ENCODE peak calls at places on chromosome 20, in four cellular contexts. One of them, this sample, is unnamed.

GRCh38 chr20:36317675-36318074 is 11.5 kb downstream of the DLGAP4 start:
- DNase-seq in activated CD8-positive, alpha-beta T cell treated with anti-CD3 and anti-CD28 coated beads for 36 hours: no peak
- DNase-seq in fibroblast of pulmonary artery: no peak
- DNase-seq in dorsolateral prefrontal cortex: no peak
- DNase-seq in this sample: no peak

GRCh38 chr20:9287062-9287461 is 218.2 kb downstream of the PLCB4 start:
- DNase-seq in activated CD8-positive, alpha-beta T cell treated with anti-CD3 and anti-CD28 coated beads for 36 hours: no peak
- DNase-seq in fibroblast of pulmonary artery: no peak
- DNase-seq in dorsolateral prefrontal cortex: no peak
- DNase-seq in this sample: no peak

GRCh38 chr20:42082611-42083010 is 464.4 kb upstream of the CHD6 start:
- DNase-seq in activated CD8-positive, alpha-beta T cell treated with anti-CD3 and anti-CD28 coated beads for 36 hours: no peak
- DNase-seq in fibroblast of pulmonary artery: peak
- DNase-seq in dorsolateral prefrontal cortex: no peak
- DNase-seq in this sample: no peak

GRCh38 chr20:11112837-11113236 is 439.0 kb upstream of the JAG1 start:
- DNase-seq in activated CD8-positive, alpha-beta T cell treated with anti-CD3 and anti-CD28 coated beads for 36 hours: no peak
- DNase-seq in fibroblast of pulmonary artery: peak
- DNase-seq in dorsolateral prefrontal cortex: no peak
- DNase-seq in this sample: no peak

GRCh38 chr20:48301189-48301588 is 515.9 kb upstream of the SULF2 start:
- DNase-seq in activated CD8-positive, alpha-beta T cell treated with anti-CD3 and anti-CD28 coated beads for 36 hours: no peak
- DNase-seq in fibroblast of pulmonary artery: no peak
- DNase-seq in dorsolateral prefrontal cortex: no peak
- DNase-seq in this sample: no peak

GRCh38 chr20:51533291-51534172 is 9.0 kb downstream of the NFATC2 start:
- DNase-seq in activated CD8-positive, alpha-beta T cell treated with anti-CD3 and anti-CD28 coated beads for 36 hours: no peak
- DNase-seq in fibroblast of pulmonary artery: peak
- DNase-seq in dorsolateral prefrontal cortex: no peak
- DNase-seq in this sample: no peak

GRCh38 chr20:19207541-19207940 is 4.9 kb upstream of the SLC24A3 start:
- DNase-seq in activated CD8-positive, alpha-beta T cell treated with anti-CD3 and anti-CD28 coated beads for 36 hours: no peak
- DNase-seq in fibroblast of pulmonary artery: no peak
- DNase-seq in dorsolateral prefrontal cortex: no peak
- DNase-seq in this sample: no peak

GRCh38 chr20:62710886-62711702 is 2.5 kb downstream of the NTSR1 start:
- DNase-seq in activated CD8-positive, alpha-beta T cell treated with anti-CD3 and anti-CD28 coated beads for 36 hours: peak
- DNase-seq in fibroblast of pulmonary artery: no peak
- DNase-seq in dorsolateral prefrontal cortex: no peak
- DNase-seq in this sample: peak

GRCh38 chr20:58352454-58352853 is 36.6 kb upstream of the VAPB start:
- DNase-seq in activated CD8-positive, alpha-beta T cell treated with anti-CD3 and anti-CD28 coated beads for 36 hours: peak
- DNase-seq in fibroblast of pulmonary artery: no peak
- DNase-seq in dorsolateral prefrontal cortex: no peak
- DNase-seq in this sample: no peak

GRCh38 chr20:51705400-51705799 is 62.8 kb downstream of the ATP9A start:
- DNase-seq in activated CD8-positive, alpha-beta T cell treated with anti-CD3 and anti-CD28 coated beads for 36 hours: no peak
- DNase-seq in fibroblast of pulmonary artery: no peak
- DNase-seq in dorsolateral prefrontal cortex: no peak
- DNase-seq in this sample: no peak

GRCh38 chr20:50728981-50729874 is 2.2 kb upstream of the PARD6B start:
- DNase-seq in activated CD8-positive, alpha-beta T cell treated with anti-CD3 and anti-CD28 coated beads for 36 hours: no peak
- DNase-seq in fibroblast of pulmonary artery: peak
- DNase-seq in dorsolateral prefrontal cortex: no peak
- DNase-seq in this sample: no peak

GRCh38 chr20:6636209-6637159 is 131.0 kb upstream of the BMP2 start:
- DNase-seq in activated CD8-positive, alpha-beta T cell treated with anti-CD3 and anti-CD28 coated beads for 36 hours: no peak
- DNase-seq in fibroblast of pulmonary artery: peak
- DNase-seq in dorsolateral prefrontal cortex: no peak
- DNase-seq in this sample: no peak

GRCh38 chr20:49984426-49985153 is 1.8 kb downstream of the SNAI1 start:
- DNase-seq in activated CD8-positive, alpha-beta T cell treated with anti-CD3 and anti-CD28 coated beads for 36 hours: no peak
- DNase-seq in fibroblast of pulmonary artery: no peak
- DNase-seq in dorsolateral prefrontal cortex: no peak
- DNase-seq in this sample: no peak

GRCh38 chr20:56786503-56786902 is 157.4 kb downstream of the TFAP2C start:
- DNase-seq in activated CD8-positive, alpha-beta T cell treated with anti-CD3 and anti-CD28 coated beads for 36 hours: no peak
- DNase-seq in fibroblast of pulmonary artery: no peak
- DNase-seq in dorsolateral prefrontal cortex: no peak
- DNase-seq in this sample: no peak

GRCh38 chr20:56793916-56794315 is 164.8 kb downstream of the TFAP2C start:
- DNase-seq in activated CD8-positive, alpha-beta T cell treated with anti-CD3 and anti-CD28 coated beads for 36 hours: no peak
- DNase-seq in fibroblast of pulmonary artery: no peak
- DNase-seq in dorsolateral prefrontal cortex: no peak
- DNase-seq in this sample: no peak

GRCh38 chr20:56788671-56789610 is 159.8 kb downstream of the TFAP2C start:
- DNase-seq in activated CD8-positive, alpha-beta T cell treated with anti-CD3 and anti-CD28 coated beads for 36 hours: no peak
- DNase-seq in fibroblast of pulmonary artery: peak
- DNase-seq in dorsolateral prefrontal cortex: no peak
- DNase-seq in this sample: no peak

GRCh38 chr20:56783826-56784225 is 154.7 kb downstream of the TFAP2C start:
- DNase-seq in activated CD8-positive, alpha-beta T cell treated with anti-CD3 and anti-CD28 coated beads for 36 hours: no peak
- DNase-seq in fibroblast of pulmonary artery: no peak
- DNase-seq in dorsolateral prefrontal cortex: no peak
- DNase-seq in this sample: no peak

DNA sequence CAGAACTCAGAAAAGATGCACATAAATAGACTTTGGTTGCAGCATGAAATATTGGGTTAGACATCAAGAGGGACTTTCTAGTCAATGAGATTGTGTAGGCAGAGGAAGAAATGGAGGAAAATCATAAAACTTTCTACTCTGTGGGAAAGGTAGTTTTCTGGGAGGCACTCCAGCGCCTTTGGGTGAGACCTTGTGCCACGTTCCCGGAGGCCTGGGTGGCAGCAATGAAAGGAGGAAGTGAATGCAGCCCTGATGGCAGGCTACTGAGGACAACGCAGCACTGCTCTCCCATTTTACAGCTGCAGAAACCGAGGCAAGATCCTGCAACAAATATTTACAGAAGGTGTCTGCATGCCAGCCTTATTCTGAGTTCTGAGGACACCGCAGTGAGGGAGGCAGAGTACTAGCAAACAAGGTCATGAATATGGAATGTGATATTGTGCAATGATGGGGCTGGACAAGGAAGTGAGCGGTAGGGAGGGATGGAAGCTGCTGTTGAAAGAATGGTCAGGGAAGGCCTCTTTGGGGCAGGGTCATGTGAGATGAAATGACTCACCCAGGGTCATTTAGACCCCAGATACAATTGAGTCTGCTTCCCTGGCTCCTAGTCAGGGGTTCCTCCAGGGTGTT is 159.1 kb downstream of the TFAP2C start:
- DNase-seq in activated CD8-positive, alpha-beta T cell treated with anti-CD3 and anti-CD28 coated beads for 36 hours: no peak
- DNase-seq in fibroblast of pulmonary artery: peak
- DNase-seq in dorsolateral prefrontal cortex: no peak
- DNase-seq in this sample: no peak
- TF ChIP-seq CTCF in activated CD8-positive, alpha-beta T cell treated with anti-CD3 and anti-CD28 coated beads for 36 hours: no peak
- TF ChIP-seq CTCF in fibroblast of pulmonary artery: no peak
- TF ChIP-seq CTCF in dorsolateral prefrontal cortex: no peak
- TF ChIP-seq CTCF in this sample: no peak

GRCh38 chr20:25139061-25139705 is 56.3 kb upstream of the ENTPD6 start:
- DNase-seq in activated CD8-positive, alpha-beta T cell treated with anti-CD3 and anti-CD28 coated beads for 36 hours: peak
- DNase-seq in fibroblast of pulmonary artery: no peak
- DNase-seq in dorsolateral prefrontal cortex: no peak
- DNase-seq in this sample: no peak
- TF ChIP-seq CTCF in activated CD8-positive, alpha-beta T cell treated with anti-CD3 and anti-CD28 coated beads for 36 hours: no peak
- TF ChIP-seq CTCF in fibroblast of pulmonary artery: no peak
- TF ChIP-seq CTCF in dorsolateral prefrontal cortex: no peak
- TF ChIP-seq CTCF in this sample: no peak

GRCh38 chr20:34709836-34710567 is 5.9 kb downstream of the TP53INP2 start:
- DNase-seq in activated CD8-positive, alpha-beta T cell treated with anti-CD3 and anti-CD28 coated beads for 36 hours: peak
- DNase-seq in fibroblast of pulmonary artery: no peak
- DNase-seq in dorsolateral prefrontal cortex: peak
- DNase-seq in this sample: peak
- TF ChIP-seq CTCF in activated CD8-positive, alpha-beta T cell treated with anti-CD3 and anti-CD28 coated beads for 36 hours: no peak
- TF ChIP-seq CTCF in fibroblast of pulmonary artery: peak
- TF ChIP-seq CTCF in dorsolateral prefrontal cortex: peak
- TF ChIP-seq CTCF in this sample: peak

DNA sequence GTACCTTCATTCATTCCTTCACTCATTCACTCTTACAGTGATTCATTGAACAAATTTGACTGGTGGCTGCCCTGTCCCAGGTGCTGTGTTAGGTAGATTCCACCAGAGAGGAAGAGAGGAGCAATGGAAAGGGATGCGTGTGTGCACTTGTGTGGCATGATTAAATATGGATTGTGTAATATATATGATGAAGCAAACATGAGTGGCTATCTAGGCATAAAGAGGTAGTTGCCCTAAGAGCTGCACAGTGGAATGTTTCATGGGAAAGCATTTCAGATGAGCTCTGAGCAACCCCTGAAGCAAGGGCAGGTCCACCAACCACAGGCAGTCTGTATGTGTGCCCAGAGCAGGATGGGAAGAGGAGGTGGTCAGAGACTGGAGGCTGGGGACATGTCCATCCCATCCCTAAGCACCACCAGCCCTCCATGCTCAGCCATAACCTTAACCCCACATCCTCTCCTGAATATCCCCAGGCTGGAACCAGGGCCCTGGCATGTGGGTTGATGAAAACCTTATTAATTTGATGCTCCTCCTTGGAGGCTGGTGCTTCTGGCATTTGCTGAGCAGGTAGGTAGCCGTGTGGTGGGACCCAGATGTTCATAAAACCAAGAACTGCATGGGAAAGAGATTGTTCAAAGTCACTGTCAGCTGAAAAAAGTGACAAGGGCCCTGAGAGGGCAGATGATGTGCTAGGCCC is 226.2 kb downstream of the SYNDIG1 start:
- DNase-seq in activated CD8-positive, alpha-beta T cell treated with anti-CD3 and anti-CD28 coated beads for 36 hours: no peak
- DNase-seq in fibroblast of pulmonary artery: no peak
- DNase-seq in dorsolateral prefrontal cortex: no peak
- DNase-seq in this sample: no peak
- TF ChIP-seq CTCF in activated CD8-positive, alpha-beta T cell treated with anti-CD3 and anti-CD28 coated beads for 36 hours: no peak
- TF ChIP-seq CTCF in fibroblast of pulmonary artery: no peak
- TF ChIP-seq CTCF in dorsolateral prefrontal cortex: no peak
- TF ChIP-seq CTCF in this sample: no peak

GRCh38 chr20:56343861-56344381 is 14.9 kb upstream of the FAM210B start:
- DNase-seq in activated CD8-positive, alpha-beta T cell treated with anti-CD3 and anti-CD28 coated beads for 36 hours: peak
- DNase-seq in fibroblast of pulmonary artery: peak
- DNase-seq in dorsolateral prefrontal cortex: no peak
- DNase-seq in this sample: no peak
- TF ChIP-seq CTCF in activated CD8-positive, alpha-beta T cell treated with anti-CD3 and anti-CD28 coated beads for 36 hours: peak
- TF ChIP-seq CTCF in fibroblast of pulmonary artery: peak
- TF ChIP-seq CTCF in dorsolateral prefrontal cortex: peak
- TF ChIP-seq CTCF in this sample: peak

GRCh38 chr20:24235224-24235735 is 234.1 kb upstream of the SYNDIG1 start:
- DNase-seq in activated CD8-positive, alpha-beta T cell treated with anti-CD3 and anti-CD28 coated beads for 36 hours: no peak
- DNase-seq in fibroblast of pulmonary artery: no peak
- DNase-seq in dorsolateral prefrontal cortex: no peak
- DNase-seq in this sample: no peak
- TF ChIP-seq CTCF in activated CD8-positive, alpha-beta T cell treated with anti-CD3 and anti-CD28 coated beads for 36 hours: no peak
- TF ChIP-seq CTCF in fibroblast of pulmonary artery: no peak
- TF ChIP-seq CTCF in dorsolateral prefrontal cortex: no peak
- TF ChIP-seq CTCF in this sample: no peak

GRCh38 chr20:38222923-38223742 is 37.4 kb downstream of the KIAA1755 start:
- DNase-seq in activated CD8-positive, alpha-beta T cell treated with anti-CD3 and anti-CD28 coated beads for 36 hours: no peak
- DNase-seq in fibroblast of pulmonary artery: no peak
- DNase-seq in dorsolateral prefrontal cortex: peak
- DNase-seq in this sample: no peak
- TF ChIP-seq CTCF in activated CD8-positive, alpha-beta T cell treated with anti-CD3 and anti-CD28 coated beads for 36 hours: peak
- TF ChIP-seq CTCF in fibroblast of pulmonary artery: no peak
- TF ChIP-seq CTCF in dorsolateral prefrontal cortex: no peak
- TF ChIP-seq CTCF in this sample: peak

GRCh38 chr20:4870906-4871305 is 130.4 kb downstream of the SLC23A2 start:
- DNase-seq in activated CD8-positive, alpha-beta T cell treated with anti-CD3 and anti-CD28 coated beads for 36 hours: no peak
- DNase-seq in fibroblast of pulmonary artery: no peak
- DNase-seq in dorsolateral prefrontal cortex: no peak
- DNase-seq in this sample: no peak
- TF ChIP-seq CTCF in activated CD8-positive, alpha-beta T cell treated with anti-CD3 and anti-CD28 coated beads for 36 hours: no peak
- TF ChIP-seq CTCF in fibroblast of pulmonary artery: no peak
- TF ChIP-seq CTCF in dorsolateral prefrontal cortex: no peak
- TF ChIP-seq CTCF in this sample: no peak

This sample was measured in heart right ventricle.